ENCODE peak calls at places on chromosome 22, in eight cellular contexts. A, S, Q, T, Y, E, M and C are unnamed samples.

GRCh38 chr22:28013611-28014010 is 94.6 kb upstream of the PITPNB start:
- DNase-seq in S (no peak), T (no peak), M (no peak), E (no peak), Q (no peak), A (no peak), Y (no peak), C (no peak)

GRCh38 chr22:50274311-50274710 is 4.1 kb upstream of the MAPK11 start:
- DNase-seq in Y (peak; percentile 57), M (peak; percentile 70), Q (no peak), S (peak; percentile 78), E (no peak), A (no peak), T (no peak), C (peak; percentile 60)

GRCh38 chr22:50057868-50058311 is at the start of gene TTLL8:
- DNase-seq in M (no peak), Q (peak; percentile 24), S (no peak), T (no peak), A (no peak), E (no peak), Y (no peak), C (no peak)

GRCh38 chr22:36745301-36745995 is 30.5 kb downstream of the IFT27 start:
- DNase-seq in Q (peak; percentile 20), M (no peak), E (no peak), A (no peak), Y (no peak), S (no peak), T (no peak), C (no peak)

GRCh38 chr22:46460835-46461234 is 76.6 kb downstream of the CELSR1 start:
- DNase-seq in T (no peak), Q (no peak), A (no peak), E (no peak), S (no peak), Y (no peak), M (no peak), C (no peak)

GRCh38 chr22:47372596-47373385 is 610.3 kb downstream of the TBC1D22A start:
- DNase-seq in M (no peak), T (no peak), E (no peak), A (no peak), Q (no peak), S (no peak), Y (no peak), C (no peak)

GRCh38 chr22:24095816-24096215 is 84.7 kb downstream of the CABIN1 start:
- DNase-seq in M (no peak), E (no peak), Y (no peak), A (no peak), T (no peak), S (no peak), Q (no peak), C (no peak)

GRCh38 chr22:23862103-23862502 is 4.4 kb downstream of the SLC2A11 start:
- DNase-seq in A (no peak), M (peak; percentile 70), S (peak; percentile 69), T (peak; percentile 55), E (no peak), Q (peak; percentile 71), Y (peak; percentile 36), C (peak; percentile 60)

GRCh38 chr22:38187413-38188212 is 6.0 kb upstream of the PLA2G6 start:
- DNase-seq in E (no peak), Y (no peak), A (no peak), M (peak; percentile 71), S (no peak), T (no peak), Q (no peak), C (no peak)

GRCh38 chr22:26892401-26893033 is 235.1 kb downstream of the MIAT start:
- DNase-seq in M (no peak), E (no peak), Y (no peak), T (no peak), S (peak; percentile 78), A (no peak), Q (peak; percentile 25), C (peak; percentile 38)

GRCh38 chr22:23849009-23850006 is 8.4 kb upstream of the SLC2A11 start:
- DNase-seq in S (peak; percentile 91), E (peak; percentile 24), A (no peak), Y (peak; percentile 61), M (peak; percentile 78), Q (peak; percentile 95), T (peak; percentile 98), C (peak; percentile 94)

GRCh38 chr22:49764151-49764581 is 63.5 kb downstream of the BRD1 start:
- DNase-seq in S (peak; percentile 53), T (no peak), Y (no peak), A (no peak), Q (peak; percentile 45), E (no peak), M (no peak), C (no peak)

GRCh38 chr22:48651036-48651890 is 1176.4 kb downstream of the BRD1 start:
- DNase-seq in Y (no peak), M (no peak), E (no peak), S (no peak), T (no peak), A (no peak), Q (no peak), C (no peak)

GRCh38 chr22:39678862-39679490 is 108.4 kb downstream of the CACNA1I start:
- DNase-seq in T (no peak), A (no peak), M (no peak), Q (no peak), E (no peak), Y (no peak), S (no peak), C (no peak)

GRCh38 chr22:31898911-31899310 is 45.4 kb upstream of the YWHAH start:
- DNase-seq in Q (no peak), T (no peak), A (no peak), M (no peak), S (no peak), Y (no peak), E (no peak), C (no peak)

GRCh38 chr22:20438678-20439492 is 1.3 kb upstream of the SCARF2 start:
- DNase-seq in T (no peak), M (no peak), A (no peak), Y (no peak), S (no peak), E (no peak), Q (peak; percentile 57), C (no peak)
- TF ChIP-seq CTCF in T (no peak), M (peak; percentile 28), A (peak; percentile 29), Y (peak; percentile 59), S (no peak), E (peak; percentile 48), Q (peak; percentile 49), C (no peak)

GRCh38 chr22:29997516-29997915 is 82.7 kb upstream of the HORMAD2 start:
- DNase-seq in Y (no peak), Q (no peak), S (no peak), E (no peak), M (no peak), A (no peak), T (no peak), C (no peak)

GRCh38 chr22:29994941-29995340 is 85.3 kb upstream of the HORMAD2 start:
- DNase-seq in A (no peak), Y (no peak), T (no peak), E (no peak), S (no peak), M (peak; percentile 69), Q (no peak), C (peak; percentile 14)

GRCh38 chr22:30000566-30000965 is 79.7 kb upstream of the HORMAD2 start:
- DNase-seq in T (no peak), E (no peak), M (no peak), S (no peak), A (no peak), Y (no peak), Q (no peak), C (no peak)

GRCh38 chr22:30001459-30001858 is 78.8 kb upstream of the HORMAD2 start:
- DNase-seq in E (no peak), Y (no peak), A (no peak), T (no peak), M (no peak), S (no peak), Q (no peak), C (no peak)

GRCh38 chr22:29998627-29999026 is 81.6 kb upstream of the HORMAD2 start:
- DNase-seq in S (peak; percentile 34), Y (no peak), E (no peak), M (no peak), T (no peak), A (no peak), Q (no peak), C (no peak)
- TF ChIP-seq CTCF in S (no peak), Y (peak; percentile 26), E (no peak), M (no peak), T (peak; percentile 74), A (peak; percentile 50), Q (peak; percentile 34), C (no peak)

GRCh38 chr22:33869946-33870345 is 50.3 kb downstream of the LARGE1 start:
- DNase-seq in S (no peak), Q (no peak), M (no peak), T (no peak), E (no peak), Y (no peak), A (no peak), C (no peak)
- TF ChIP-seq CTCF in S (no peak), Q (no peak), M (no peak), T (no peak), E (no peak), Y (no peak), A (no peak), C (no peak)

GRCh38 chr22:45014658-45015057 is 4.9 kb upstream of the PHF21B start:
- DNase-seq in E (no peak), Y (no peak), Q (peak; percentile 70), A (no peak), T (no peak), S (peak; percentile 13), M (no peak), C (no peak)
- TF ChIP-seq CTCF in E (no peak), Y (no peak), Q (peak; percentile 56), A (no peak), T (no peak), S (no peak), M (no peak), C (no peak)

DNA sequence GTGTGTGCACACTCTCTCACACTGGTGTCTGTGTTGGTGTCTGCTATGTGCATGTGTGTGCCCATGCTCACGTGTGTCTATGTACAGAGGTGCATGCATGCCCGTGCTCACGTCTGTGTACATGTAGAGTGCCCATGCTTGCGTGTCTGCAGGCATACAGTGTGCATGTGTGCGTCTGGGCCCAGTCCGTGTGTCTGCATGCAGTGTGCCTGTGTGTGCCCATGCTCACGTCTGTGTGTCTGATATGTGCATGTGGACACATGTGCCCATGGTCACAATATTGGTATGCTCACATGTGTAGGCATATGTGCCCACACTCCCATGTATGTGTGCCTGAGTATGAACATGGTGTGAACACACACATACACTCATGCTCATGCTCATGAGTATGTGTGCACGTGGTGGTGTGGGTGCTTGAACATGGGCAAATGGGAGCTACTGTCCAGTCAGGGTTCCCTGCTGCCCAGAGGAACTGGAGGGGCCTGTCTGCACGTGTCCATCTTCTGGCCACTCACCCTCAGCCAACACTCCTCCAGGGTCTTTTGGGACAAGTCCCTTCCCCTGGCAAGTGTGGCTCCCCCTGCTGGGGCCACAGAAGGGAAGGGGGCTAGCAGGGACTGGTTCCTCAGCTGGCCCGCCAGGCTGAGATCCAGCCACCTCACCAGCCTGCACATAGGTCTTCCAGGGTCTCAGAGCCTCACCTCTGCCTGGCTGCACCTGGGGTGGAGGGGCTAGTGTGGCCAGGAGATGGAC is 7.3 kb upstream of the TBX1 start:
- DNase-seq in M (no peak), A (no peak), Y (no peak), Q (peak; percentile 64), S (no peak), E (no peak), T (no peak), C (no peak)
- TF ChIP-seq CTCF in M (peak; percentile 14), A (no peak), Y (peak; percentile 49), Q (peak; percentile 64), S (peak; percentile 41), E (peak; percentile 0), T (no peak), C (no peak)